ENCODE peak calls at places on chromosomes 12 and 14, in seven cellular contexts. W is amygdala, E is astrocyte of the cerebellum, F is putamen, S is psoas muscle, L is NCI-H510A treated with DMSO at 0.1 percent for 48 hours, B is NCI-H1694. T is an unnamed sample.

GRCh38 chr14:26833777-26834176 is 235.9 kb upstream of the NOVA1 start:
- DNase-seq in W (no peak), E (no peak), F (no peak), S (no peak), L (no peak), B (no peak), T (no peak)

GRCh38 chr12:114265036-114265435 is 140.9 kb downstream of the TBX5 start:
- DNase-seq in W (no peak), E (no peak), F (no peak), S (no peak), L (no peak), B (no peak), T (no peak)

GRCh38 chr14:34237677-34238076 is 224.4 kb downstream of the SPTSSA start:
- DNase-seq in W (no peak), E (no peak), F (no peak), S (no peak), L (no peak), B (no peak), T (no peak)

GRCh38 chr12:104582739-104583138 is 126.0 kb downstream of the CHST11 start:
- DNase-seq in W (no peak), E (no peak), F (no peak), S (no peak), L (no peak), B (no peak), T (no peak)

GRCh38 chr14:68783408-68784297 is 9.2 kb downstream of the ZFP36L1 start:
- DNase-seq in W (no peak), E (no peak), F (no peak), S (peak; percentile 35), L (no peak), B (no peak), T (no peak)

GRCh38 chr12:48021485-48022179 is 17.4 kb upstream of the COL2A1 start:
- DNase-seq in W (no peak), E (no peak), F (no peak), S (no peak), L (peak; percentile 66), B (no peak), T (peak; percentile 95)

GRCh38 chr14:61528591-61529021 is 166.7 kb upstream of the HIF1A start:
- DNase-seq in W (no peak), E (no peak), F (no peak), S (no peak), L (no peak), B (no peak), T (no peak)

GRCh38 chr12:50221228-50222008 is 54.2 kb upstream of the CERS5 start:
- DNase-seq in W (no peak), E (peak; percentile 82), F (no peak), S (no peak), L (peak; percentile 65), B (peak; percentile 58), T (no peak)

GRCh38 chr14:105838591-105839424 is 312.4 kb downstream of the TMEM121 start:
- DNase-seq in W (no peak), E (no peak), F (no peak), S (no peak), L (no peak), B (no peak), T (no peak)

GRCh38 chr14:49287004-49287403 is 299.2 kb downstream of the RPS29 start:
- DNase-seq in W (no peak), E (no peak), F (no peak), S (no peak), L (no peak), B (no peak), T (no peak)

GRCh38 chr12:91636721-91637120 is 454.1 kb upstream of the DCN start:
- DNase-seq in W (no peak), E (no peak), F (no peak), S (no peak), L (no peak), B (no peak), T (no peak)

GRCh38 chr12:50799908-50800307 is 36.0 kb downstream of the ATF1 start:
- DNase-seq in W (no peak), E (no peak), F (no peak), S (no peak), L (no peak), B (no peak), T (no peak)

GRCh38 chr12:56916996-56917333 is 17.2 kb downstream of the SDR9C7 start:
- DNase-seq in W (no peak), E (no peak), F (no peak), S (no peak), L (no peak), B (no peak), T (no peak)

T was measured in NT2/D1.